ENCODE peak calls at places on chromosomes 7 and 10, in eight cellular contexts. H, N, P, F, B, D, O and W are unnamed samples.

GRCh38 chr7:4713183-4713784 is 31.2 kb downstream of the FOXK1 start:
- DNase-seq in D (peak), F (no peak), P (no peak), B (peak), N (no peak), O (no peak), H (no peak), W (peak)

GRCh38 chr7:143015102-143015501 is 11.8 kb downstream of the OR9A2 start:
- DNase-seq in P (no peak), F (no peak), H (no peak), B (no peak), N (no peak), O (no peak), D (no peak), W (no peak)

GRCh38 chr7:27944626-27945025 is 204.7 kb downstream of the TAX1BP1 start:
- DNase-seq in N (no peak), H (no peak), D (peak), O (no peak), P (no peak), B (no peak), F (no peak), W (no peak)

GRCh38 chr10:45373003-45373782 is 823 bp upstream of the ALOX5 start:
- DNase-seq in F (no peak), O (no peak), H (no peak), B (no peak), D (no peak), P (peak), N (no peak), W (peak)

GRCh38 chr10:62744136-62744535 is 60.4 kb upstream of the ADO start:
- DNase-seq in B (peak), D (peak), F (no peak), P (no peak), O (peak), N (peak), H (peak), W (no peak)

GRCh38 chr7:102286237-102287081 is at the start of gene SH2B2:
- DNase-seq in O (peak), P (peak), F (peak), B (peak), D (peak), N (peak), H (peak), W (no peak)

GRCh38 chr10:17387861-17388503 is 66.4 kb downstream of the ST8SIA6 start:
- DNase-seq in N (peak), O (no peak), F (no peak), B (peak), P (no peak), D (peak), H (no peak), W (no peak)

GRCh38 chr7:7176421-7177043 is 5.8 kb upstream of the C1GALT1 start:
- DNase-seq in F (no peak), P (no peak), H (peak), O (peak), N (peak), D (peak), B (peak), W (no peak)

GRCh38 chr10:48509974-48510692 is 94.7 kb downstream of the ARHGAP22 start:
- DNase-seq in B (no peak), H (no peak), F (no peak), D (no peak), O (no peak), N (peak), P (peak), W (no peak)

GRCh38 chr7:116171094-116171493 is 39.2 kb upstream of the TES start:
- DNase-seq in H (no peak), F (no peak), P (no peak), D (no peak), O (no peak), N (no peak), B (no peak), W (no peak)

GRCh38 chr10:80444646-80445319 is 9.3 kb upstream of the TSPAN14 start:
- DNase-seq in B (peak), O (peak), N (no peak), P (peak), F (peak), H (peak), D (peak), W (peak)

GRCh38 chr10:115417585-115418265 is 324.6 kb downstream of the ATRNL1 start:
- DNase-seq in D (peak), F (no peak), B (peak), O (peak), H (peak), P (peak), N (peak), W (peak)

GRCh38 chr10:121340176-121340850 is 257.9 kb downstream of the FGFR2 start:
- DNase-seq in P (peak), N (no peak), B (no peak), H (no peak), O (no peak), F (no peak), D (no peak), W (no peak)

GRCh38 chr7:3897430-3898385 is 596.7 kb downstream of the SDK1 start:
- DNase-seq in N (peak), P (peak), H (peak), D (no peak), F (no peak), O (peak), B (peak), W (no peak)

GRCh38 chr10:129922598-129923123 is 41.4 kb downstream of the EBF3 start:
- DNase-seq in H (no peak), F (no peak), D (no peak), O (no peak), N (no peak), P (no peak), B (no peak), W (no peak)

GRCh38 chr7:66493235-66494181 is 135.2 kb upstream of the KCTD7 start:
- DNase-seq in F (peak), P (peak), N (peak), O (peak), B (peak), D (peak), H (peak), W (peak)

GRCh38 chr10:86178401-86179142 is 188.0 kb downstream of the GRID1 start:
- DNase-seq in P (peak), H (no peak), O (no peak), N (no peak), B (no peak), D (peak), F (no peak), W (peak)

GRCh38 chr10:109282510-109282909 is 640.8 kb downstream of the XPNPEP1 start:
- DNase-seq in H (peak), B (peak), D (peak), N (peak), F (no peak), O (no peak), P (no peak), W (no peak)

GRCh38 chr10:60473557-60473956 is 83.9 kb upstream of the ANK3 start:
- DNase-seq in H (no peak), N (peak), O (no peak), F (no peak), P (no peak), D (no peak), B (no peak), W (no peak)

GRCh38 chr7:2355079-2356008 is 717 bp downstream of the EIF3B start:
- DNase-seq in F (no peak), H (no peak), D (peak), O (no peak), N (no peak), B (no peak), P (peak), W (no peak)

GRCh38 chr10:81575007-81575406 is 300.0 kb upstream of the NRG3 start:
- DNase-seq in F (no peak), O (no peak), N (no peak), P (no peak), D (no peak), H (no peak), B (no peak), W (no peak)

GRCh38 chr10:33332183-33333031 is 2.1 kb downstream of the NRP1 start:
- DNase-seq in P (no peak), B (peak), H (peak), D (no peak), F (no peak), N (peak), O (no peak), W (no peak)

GRCh38 chr10:72322280-72323058 is 32.2 kb downstream of the DNAJB12 start:
- DNase-seq in O (peak), D (no peak), B (no peak), P (no peak), F (no peak), N (no peak), H (no peak), W (peak)

GRCh38 chr7:126940723-126941307 is 311.9 kb downstream of the GRM8 start:
- DNase-seq in B (no peak), O (no peak), P (no peak), F (no peak), D (no peak), H (no peak), N (peak), W (no peak)

GRCh38 chr7:44286618-44287487 is 38.5 kb downstream of the CAMK2B start:
- DNase-seq in H (no peak), B (no peak), D (no peak), O (no peak), F (no peak), N (no peak), P (no peak), W (no peak)

GRCh38 chr7:76053461-76053860 is 5.6 kb downstream of the MDH2 start:
- DNase-seq in H (no peak), B (no peak), N (no peak), D (no peak), F (no peak), P (no peak), O (no peak), W (no peak)

GRCh38 chr10:71603754-71604153 is 115.8 kb downstream of the C10orf105 start:
- DNase-seq in B (no peak), N (no peak), F (no peak), D (no peak), P (no peak), O (no peak), H (no peak), W (no peak)

GRCh38 chr7:120486164-120486563 is 213.2 kb downstream of the KCND2 start:
- DNase-seq in O (no peak), B (no peak), D (no peak), F (no peak), P (no peak), H (no peak), N (peak), W (no peak)

GRCh38 chr7:27188666-27189559 is 3.9 kb upstream of the HOXA11 start:
- DNase-seq in B (no peak), F (no peak), N (peak), O (no peak), P (no peak), H (no peak), D (no peak), W (no peak)

GRCh38 chr7:110835209-110835608 is 255.7 kb upstream of the LRRN3 start:
- DNase-seq in D (no peak), P (no peak), F (no peak), H (no peak), N (peak), B (peak), O (no peak), W (no peak)

GRCh38 chr10:75410135-75410787 is 8.7 kb upstream of the ZNF503 start:
- DNase-seq in N (no peak), B (no peak), D (no peak), H (no peak), P (no peak), O (no peak), F (no peak), W (no peak)

GRCh38 chr7:17559388-17559787 is 260.9 kb downstream of the AHR start:
- DNase-seq in H (peak), P (no peak), D (no peak), B (peak), N (peak), F (no peak), O (no peak), W (no peak)

GRCh38 chr10:69840773-69841172 is 39.1 kb downstream of the COL13A1 start:
- DNase-seq in F (no peak), B (no peak), O (no peak), H (no peak), P (no peak), N (no peak), D (no peak), W (no peak)

GRCh38 chr7:102318482-102318971 is 31.9 kb downstream of the SH2B2 start:
- DNase-seq in F (no peak), O (no peak), H (peak), D (no peak), P (no peak), B (peak), N (peak), W (no peak)

GRCh38 chr7:30424536-30424935 is 54.0 kb downstream of the NOD1 start:
- DNase-seq in F (no peak), P (no peak), D (no peak), B (no peak), O (no peak), H (no peak), N (no peak), W (no peak)